ENCODE peak calls at places on chromosomes 12 and 14, in nine cellular contexts. One of them, this sample, is unnamed. For H3K4me1, the result is how much of the 10 kb centered on the place peaks cover.

GRCh38 chr12:120485914-120486881 is 9.7 kb upstream of the DYNLL1 start:
- DNase-seq in tibial nerve: no peak
- DNase-seq in sigmoid colon: no peak
- DNase-seq in A549: no peak
- DNase-seq in H1: no peak
- DNase-seq in upper lobe of left lung: no peak
- DNase-seq in esophagus muscularis mucosa: no peak
- DNase-seq in stomach: no peak
- DNase-seq in HepG2: no peak
- DNase-seq in this sample: no peak

GRCh38 chr14:80135305-80136088 is 75.8 kb downstream of the DIO2 start:
- DNase-seq in tibial nerve: no peak
- DNase-seq in sigmoid colon: no peak
- DNase-seq in A549: no peak
- DNase-seq in H1: no peak
- DNase-seq in upper lobe of left lung: no peak
- DNase-seq in esophagus muscularis mucosa: no peak
- DNase-seq in stomach: no peak
- DNase-seq in HepG2: no peak
- DNase-seq in this sample: no peak

GRCh38 chr12:19201653-19202052 is 72.1 kb downstream of the PLEKHA5 start:
- DNase-seq in tibial nerve: no peak
- DNase-seq in sigmoid colon: no peak
- DNase-seq in A549: no peak
- DNase-seq in H1: no peak
- DNase-seq in upper lobe of left lung: no peak
- DNase-seq in esophagus muscularis mucosa: no peak
- DNase-seq in stomach: no peak
- DNase-seq in HepG2: no peak
- DNase-seq in this sample: no peak

GRCh38 chr14:34064349-34064748 is 113.5 kb upstream of the EGLN3 start:
- DNase-seq in tibial nerve: peak
- DNase-seq in sigmoid colon: peak
- DNase-seq in A549: no peak
- DNase-seq in H1: no peak
- DNase-seq in upper lobe of left lung: no peak
- DNase-seq in esophagus muscularis mucosa: peak
- DNase-seq in stomach: peak
- DNase-seq in HepG2: no peak
- DNase-seq in this sample: peak

GRCh38 chr14:96253140-96253539 is 2.9 kb upstream of the BDKRB1 start:
- DNase-seq in tibial nerve: no peak
- DNase-seq in sigmoid colon: peak
- DNase-seq in A549: peak
- DNase-seq in H1: peak
- DNase-seq in upper lobe of left lung: no peak
- DNase-seq in esophagus muscularis mucosa: no peak
- DNase-seq in stomach: no peak
- DNase-seq in HepG2: no peak
- DNase-seq in this sample: no peak

GRCh38 chr12:80269953-80270552 is 170.7 kb downstream of the OTOGL start:
- DNase-seq in tibial nerve: peak
- DNase-seq in sigmoid colon: no peak
- DNase-seq in A549: peak
- DNase-seq in H1: no peak
- DNase-seq in upper lobe of left lung: no peak
- DNase-seq in esophagus muscularis mucosa: no peak
- DNase-seq in stomach: no peak
- DNase-seq in HepG2: peak
- DNase-seq in this sample: no peak

GRCh38 chr12:64147011-64147671 is 75.0 kb downstream of the KICS2 start:
- DNase-seq in tibial nerve: no peak
- DNase-seq in sigmoid colon: no peak
- DNase-seq in A549: no peak
- DNase-seq in H1: no peak
- DNase-seq in upper lobe of left lung: no peak
- DNase-seq in esophagus muscularis mucosa: no peak
- DNase-seq in stomach: no peak
- DNase-seq in HepG2: no peak
- DNase-seq in this sample: no peak

GRCh38 chr12:77204055-77204454 is 138.7 kb upstream of the E2F7 start:
- DNase-seq in tibial nerve: no peak
- DNase-seq in sigmoid colon: no peak
- DNase-seq in A549: no peak
- DNase-seq in H1: no peak
- DNase-seq in upper lobe of left lung: no peak
- DNase-seq in esophagus muscularis mucosa: no peak
- DNase-seq in stomach: no peak
- DNase-seq in HepG2: no peak
- DNase-seq in this sample: no peak

GRCh38 chr12:15858348-15858747 is 23.8 kb upstream of the STRAP start:
- DNase-seq in tibial nerve: no peak
- DNase-seq in sigmoid colon: no peak
- DNase-seq in A549: no peak
- DNase-seq in H1: no peak
- DNase-seq in upper lobe of left lung: no peak
- DNase-seq in esophagus muscularis mucosa: no peak
- DNase-seq in stomach: no peak
- DNase-seq in HepG2: no peak
- DNase-seq in this sample: no peak

GRCh38 chr14:94738097-94738496 is 31.8 kb downstream of the GSC start:
- DNase-seq in tibial nerve: no peak
- DNase-seq in sigmoid colon: no peak
- DNase-seq in A549: no peak
- DNase-seq in H1: no peak
- DNase-seq in upper lobe of left lung: peak
- DNase-seq in esophagus muscularis mucosa: no peak
- DNase-seq in stomach: no peak
- DNase-seq in HepG2: no peak
- DNase-seq in this sample: no peak

GRCh38 chr14:96727076-96727475 is 70.1 kb upstream of the VRK1 start:
- DNase-seq in tibial nerve: no peak
- DNase-seq in sigmoid colon: peak
- DNase-seq in A549: no peak
- DNase-seq in H1: no peak
- DNase-seq in upper lobe of left lung: no peak
- DNase-seq in esophagus muscularis mucosa: no peak
- DNase-seq in stomach: no peak
- DNase-seq in HepG2: no peak
- DNase-seq in this sample: no peak

GRCh38 chr12:41621288-41621687 is 433.2 kb downstream of the PDZRN4 start:
- DNase-seq in tibial nerve: no peak
- DNase-seq in sigmoid colon: no peak
- DNase-seq in A549: no peak
- DNase-seq in H1: no peak
- DNase-seq in upper lobe of left lung: no peak
- DNase-seq in esophagus muscularis mucosa: no peak
- DNase-seq in stomach: no peak
- DNase-seq in HepG2: no peak
- DNase-seq in this sample: no peak

GRCh38 chr12:111546758-111547383 is 52.2 kb downstream of the ATXN2 start:
- DNase-seq in tibial nerve: no peak
- DNase-seq in sigmoid colon: no peak
- DNase-seq in A549: no peak
- DNase-seq in H1: no peak
- DNase-seq in upper lobe of left lung: no peak
- DNase-seq in esophagus muscularis mucosa: no peak
- DNase-seq in stomach: no peak
- DNase-seq in HepG2: no peak
- DNase-seq in this sample: no peak

GRCh38 chr14:23052182-23052623 is 5.1 kb downstream of the CDH24 start:
- DNase-seq in tibial nerve: no peak
- DNase-seq in sigmoid colon: no peak
- DNase-seq in A549: peak
- DNase-seq in H1: no peak
- DNase-seq in upper lobe of left lung: peak
- DNase-seq in esophagus muscularis mucosa: no peak
- DNase-seq in stomach: peak
- DNase-seq in HepG2: peak
- DNase-seq in this sample: no peak

GRCh38 chr14:93965287-93965821 is 11.0 kb downstream of the ASB2 start:
- DNase-seq in tibial nerve: no peak
- DNase-seq in sigmoid colon: no peak
- DNase-seq in A549: peak
- DNase-seq in H1: no peak
- DNase-seq in upper lobe of left lung: no peak
- DNase-seq in esophagus muscularis mucosa: no peak
- DNase-seq in stomach: no peak
- DNase-seq in HepG2: peak
- DNase-seq in this sample: no peak

GRCh38 chr14:73887704-73888459 is 1.2 kb downstream of the ZNF410 start:
- DNase-seq in tibial nerve: no peak
- DNase-seq in sigmoid colon: no peak
- DNase-seq in A549: no peak
- DNase-seq in H1: no peak
- DNase-seq in upper lobe of left lung: no peak
- DNase-seq in esophagus muscularis mucosa: no peak
- DNase-seq in stomach: no peak
- DNase-seq in HepG2: peak
- DNase-seq in this sample: no peak

GRCh38 chr12:25771062-25771461 is 187.4 kb upstream of the RASSF8 start:
- DNase-seq in tibial nerve: no peak
- DNase-seq in sigmoid colon: no peak
- DNase-seq in A549: no peak
- DNase-seq in H1: no peak
- DNase-seq in upper lobe of left lung: no peak
- DNase-seq in esophagus muscularis mucosa: no peak
- DNase-seq in stomach: no peak
- DNase-seq in HepG2: no peak
- DNase-seq in this sample: no peak

GRCh38 chr12:89250648-89251047 is 101.7 kb downstream of the DUSP6 start:
- DNase-seq in tibial nerve: no peak
- DNase-seq in sigmoid colon: no peak
- DNase-seq in A549: no peak
- DNase-seq in H1: no peak
- DNase-seq in upper lobe of left lung: no peak
- DNase-seq in esophagus muscularis mucosa: no peak
- DNase-seq in stomach: no peak
- DNase-seq in HepG2: no peak
- DNase-seq in this sample: no peak

GRCh38 chr12:89247541-89247942 is 104.8 kb downstream of the DUSP6 start:
- DNase-seq in tibial nerve: no peak
- DNase-seq in sigmoid colon: no peak
- DNase-seq in A549: no peak
- DNase-seq in H1: no peak
- DNase-seq in upper lobe of left lung: no peak
- DNase-seq in esophagus muscularis mucosa: no peak
- DNase-seq in stomach: no peak
- DNase-seq in HepG2: peak
- DNase-seq in this sample: no peak

GRCh38 chr12:89245090-89245489 is 107.2 kb downstream of the DUSP6 start:
- DNase-seq in tibial nerve: no peak
- DNase-seq in sigmoid colon: no peak
- DNase-seq in A549: no peak
- DNase-seq in H1: no peak
- DNase-seq in upper lobe of left lung: no peak
- DNase-seq in esophagus muscularis mucosa: no peak
- DNase-seq in stomach: no peak
- DNase-seq in HepG2: no peak
- DNase-seq in this sample: no peak

GRCh38 chr12:89250213-89250612 is 102.1 kb downstream of the DUSP6 start:
- DNase-seq in tibial nerve: no peak
- DNase-seq in sigmoid colon: no peak
- DNase-seq in A549: no peak
- DNase-seq in H1: no peak
- DNase-seq in upper lobe of left lung: no peak
- DNase-seq in esophagus muscularis mucosa: no peak
- DNase-seq in stomach: no peak
- DNase-seq in HepG2: no peak
- DNase-seq in this sample: no peak

GRCh38 chr12:89247962-89248361 is 104.3 kb downstream of the DUSP6 start:
- DNase-seq in tibial nerve: no peak
- DNase-seq in sigmoid colon: no peak
- DNase-seq in A549: no peak
- DNase-seq in H1: no peak
- DNase-seq in upper lobe of left lung: no peak
- DNase-seq in esophagus muscularis mucosa: no peak
- DNase-seq in stomach: no peak
- DNase-seq in HepG2: no peak
- DNase-seq in this sample: no peak
- TF ChIP-seq EP300 in tibial nerve: no peak
- TF ChIP-seq EP300 in sigmoid colon: no peak
- TF ChIP-seq EP300 in A549: no peak
- TF ChIP-seq EP300 in H1: no peak
- TF ChIP-seq EP300 in upper lobe of left lung: no peak
- TF ChIP-seq EP300 in esophagus muscularis mucosa: no peak
- TF ChIP-seq EP300 in stomach: no peak
- TF ChIP-seq EP300 in HepG2: no peak
- TF ChIP-seq EP300 in this sample: no peak

GRCh38 chr12:116207274-116207673 is 70.2 kb downstream of the MED13L start:
- DNase-seq in tibial nerve: no peak
- DNase-seq in sigmoid colon: no peak
- DNase-seq in A549: no peak
- DNase-seq in H1: no peak
- DNase-seq in upper lobe of left lung: no peak
- DNase-seq in esophagus muscularis mucosa: no peak
- DNase-seq in stomach: no peak
- DNase-seq in HepG2: no peak
- DNase-seq in this sample: no peak
- H3K4me1 ChIP-seq in tibial nerve: under half
- H3K4me1 ChIP-seq in sigmoid colon: under half
- H3K4me1 ChIP-seq in A549: under half
- H3K4me1 ChIP-seq in H1: under half
- H3K4me1 ChIP-seq in upper lobe of left lung: under half
- H3K4me1 ChIP-seq in esophagus muscularis mucosa: half or more
- H3K4me1 ChIP-seq in stomach: under half
- H3K4me1 ChIP-seq in HepG2: under half
- H3K4me1 ChIP-seq in this sample: under half

GRCh38 chr14:76810953-76811400 is 1.7 kb downstream of the ANGEL1 start:
- DNase-seq in tibial nerve: peak
- DNase-seq in sigmoid colon: no peak
- DNase-seq in A549: peak
- DNase-seq in H1: no peak
- DNase-seq in upper lobe of left lung: no peak
- DNase-seq in esophagus muscularis mucosa: peak
- DNase-seq in stomach: no peak
- DNase-seq in HepG2: peak
- DNase-seq in this sample: no peak
- TF ChIP-seq POLR2A in tibial nerve: no peak
- TF ChIP-seq POLR2A in sigmoid colon: no peak
- TF ChIP-seq POLR2A in A549: no peak
- TF ChIP-seq POLR2A in H1: no peak
- TF ChIP-seq POLR2A in upper lobe of left lung: no peak
- TF ChIP-seq POLR2A in esophagus muscularis mucosa: no peak
- TF ChIP-seq POLR2A in stomach: no peak
- TF ChIP-seq POLR2A in HepG2: no peak
- TF ChIP-seq POLR2A in this sample: no peak

GRCh38 chr12:86331457-86331856 is 75.3 kb upstream of the MGAT4C start:
- DNase-seq in tibial nerve: no peak
- DNase-seq in sigmoid colon: no peak
- DNase-seq in A549: no peak
- DNase-seq in H1: no peak
- DNase-seq in upper lobe of left lung: no peak
- DNase-seq in esophagus muscularis mucosa: no peak
- DNase-seq in stomach: no peak
- DNase-seq in HepG2: no peak
- DNase-seq in this sample: no peak

GRCh38 chr12:86331012-86331411 is 74.8 kb upstream of the MGAT4C start:
- DNase-seq in tibial nerve: no peak
- DNase-seq in sigmoid colon: no peak
- DNase-seq in A549: no peak
- DNase-seq in H1: no peak
- DNase-seq in upper lobe of left lung: no peak
- DNase-seq in esophagus muscularis mucosa: no peak
- DNase-seq in stomach: no peak
- DNase-seq in HepG2: no peak
- DNase-seq in this sample: no peak

GRCh38 chr12:86334071-86334470 is 77.9 kb upstream of the MGAT4C start:
- DNase-seq in tibial nerve: no peak
- DNase-seq in sigmoid colon: no peak
- DNase-seq in A549: no peak
- DNase-seq in H1: no peak
- DNase-seq in upper lobe of left lung: no peak
- DNase-seq in esophagus muscularis mucosa: no peak
- DNase-seq in stomach: no peak
- DNase-seq in HepG2: no peak
- DNase-seq in this sample: no peak
- TF ChIP-seq EP300 in tibial nerve: no peak
- TF ChIP-seq EP300 in sigmoid colon: no peak
- TF ChIP-seq EP300 in A549: no peak
- TF ChIP-seq EP300 in H1: no peak
- TF ChIP-seq EP300 in upper lobe of left lung: no peak
- TF ChIP-seq EP300 in esophagus muscularis mucosa: no peak
- TF ChIP-seq EP300 in stomach: no peak
- TF ChIP-seq EP300 in HepG2: no peak
- TF ChIP-seq EP300 in this sample: no peak